ENCODE peak calls at places on chromosomes 1 and 21, in five cellular contexts. Y, M, T, U and G are unnamed samples.

GRCh38 chr1:167401260-167401873 is 117.0 kb downstream of the CD247 start:
- DNase-seq in M (peak), Y (peak), T (no peak), U (peak), G (peak)

GRCh38 chr1:159076753-159077656 is at the start of gene AIM2:
- DNase-seq in U (no peak), M (no peak), T (peak), Y (peak), G (no peak)

GRCh38 chr1:231395051-231395995 is 26.8 kb downstream of the EGLN1 start:
- DNase-seq in U (peak), M (no peak), T (no peak), Y (peak), G (no peak)

GRCh38 chr1:178192686-178193085 is 98.8 kb downstream of the RASAL2 start:
- DNase-seq in M (no peak), U (peak), Y (peak), T (no peak), G (peak)

GRCh38 chr1:107698161-107698560 is 266.8 kb downstream of the VAV3 start:
- DNase-seq in T (no peak), Y (no peak), U (no peak), M (no peak), G (no peak)

GRCh38 chr1:41545996-41546938 is 61.8 kb upstream of the EDN2 start:
- DNase-seq in Y (peak), U (peak), M (no peak), T (peak), G (peak)

GRCh38 chr1:165928075-165928731 is 100.8 kb downstream of the UCK2 start:
- DNase-seq in U (peak), M (peak), T (no peak), Y (peak), G (peak)

GRCh38 chr1:77316006-77316405 is 34.2 kb downstream of the AK5 start:
- DNase-seq in U (peak), Y (no peak), T (no peak), M (no peak), G (no peak)

GRCh38 chr1:6603851-6604558 is 1.3 kb upstream of the KLHL21 start:
- DNase-seq in U (peak), M (no peak), T (peak), Y (peak), G (no peak)

GRCh38 chr1:187336769-187337168 is 508.0 kb downstream of the PLA2G4A start:
- DNase-seq in U (no peak), T (no peak), Y (no peak), M (no peak), G (no peak)

GRCh38 chr1:164735315-164736052 is 176.5 kb downstream of the PBX1 start:
- DNase-seq in M (no peak), Y (no peak), T (no peak), U (peak), G (no peak)

GRCh38 chr1:27603320-27603961 is 503 bp downstream of the AHDC1 start:
- DNase-seq in M (no peak), Y (no peak), T (no peak), U (no peak), G (peak)

GRCh38 chr1:5725406-5725805 is 266.8 kb downstream of the NPHP4 start:
- DNase-seq in M (no peak), T (peak), Y (no peak), U (no peak), G (no peak)

GRCh38 chr1:234710936-234711335 is 101.0 kb upstream of the IRF2BP2 start:
- DNase-seq in T (no peak), Y (no peak), M (no peak), U (no peak), G (no peak)

GRCh38 chr21:32597205-32597604 is 11.9 kb upstream of the TCP10L start:
- DNase-seq in Y (peak), U (peak), T (no peak), M (no peak), G (no peak)

GRCh38 chr1:12113433-12114339 is 50.6 kb downstream of the TNFRSF8 start:
- DNase-seq in U (peak), T (peak), Y (no peak), M (no peak), G (peak)

GRCh38 chr21:29914326-29914725 is 25.5 kb downstream of the GRIK1 start:
- DNase-seq in Y (no peak), M (no peak), U (no peak), T (no peak), G (no peak)